ENCODE peak calls at places on chromosomes 3 and 15, in seven cellular contexts. Q, V, P, R, Y, B and D are unnamed samples.

GRCh38 chr3:39142067-39142466 is 11.3 kb downstream of the CSRNP1 start:
- DNase-seq in Q (no peak), V (no peak), P (no peak), R (no peak), Y (no peak), B (peak), D (no peak)

GRCh38 chr15:85527907-85528306 is 147.5 kb downstream of the AKAP13 start:
- DNase-seq in Q (peak), V (no peak), P (no peak), R (no peak), Y (no peak), B (no peak), D (peak)

GRCh38 chr3:107985496-107985895 is 105.3 kb downstream of the CD47 start:
- DNase-seq in Q (no peak), V (no peak), P (no peak), R (no peak), Y (no peak), B (no peak), D (no peak)

GRCh38 chr15:75349851-75350588 is 3.2 kb downstream of the NEIL1 start:
- DNase-seq in Q (no peak), V (no peak), P (no peak), R (no peak), Y (no peak), B (peak), D (no peak)

GRCh38 chr3:112508261-112508660 is 9.0 kb upstream of the BTLA start:
- DNase-seq in Q (no peak), V (no peak), P (no peak), R (no peak), Y (no peak), B (no peak), D (no peak)

GRCh38 chr3:45123841-45124269 is 22.3 kb downstream of the CDCP1 start:
- DNase-seq in Q (peak), V (peak), P (no peak), R (no peak), Y (peak), B (no peak), D (no peak)

GRCh38 chr15:89496155-89497098 is at the start of gene RHCG:
- DNase-seq in Q (peak), V (no peak), P (no peak), R (peak), Y (peak), B (peak), D (no peak)

GRCh38 chr3:79368403-79368802 is 399.4 kb downstream of the ROBO1 start:
- DNase-seq in Q (peak), V (no peak), P (no peak), R (peak), Y (no peak), B (no peak), D (no peak)

GRCh38 chr3:141644931-141645330 is 93.2 kb upstream of the RNF7 start:
- DNase-seq in Q (peak), V (peak), P (no peak), R (peak), Y (peak), B (peak), D (no peak)

GRCh38 chr3:195028877-195029606 is 241.9 kb downstream of the XXYLT1 start:
- DNase-seq in Q (peak), V (no peak), P (no peak), R (no peak), Y (no peak), B (no peak), D (no peak)

GRCh38 chr3:28077566-28077965 is 163.9 kb upstream of the CMC1 start:
- DNase-seq in Q (peak), V (no peak), P (no peak), R (peak), Y (peak), B (no peak), D (no peak)

GRCh38 chr3:131543714-131544113 is 40.9 kb upstream of the MRPL3 start:
- DNase-seq in Q (peak), V (peak), P (no peak), R (no peak), Y (no peak), B (peak), D (peak)

GRCh38 chr15:30922469-30923311 is 19.0 kb downstream of the FAN1 start:
- DNase-seq in Q (peak), V (no peak), P (no peak), R (peak), Y (peak), B (peak), D (no peak)

GRCh38 chr3:102205647-102206046 is 229.2 kb upstream of the ZPLD1 start:
- DNase-seq in Q (no peak), V (no peak), P (no peak), R (no peak), Y (no peak), B (no peak), D (no peak)

GRCh38 chr15:64856429-64857145 is 14.9 kb downstream of the PLEKHO2 start:
- DNase-seq in Q (peak), V (peak), P (no peak), R (no peak), Y (peak), B (peak), D (peak)

GRCh38 chr3:15443826-15444524 is 16.6 kb downstream of the EAF1 start:
- DNase-seq in Q (peak), V (no peak), P (no peak), R (no peak), Y (no peak), B (no peak), D (no peak)

GRCh38 chr3:109548192-109548938 is 211.0 kb upstream of the DPPA4 start:
- DNase-seq in Q (peak), V (no peak), P (no peak), R (no peak), Y (no peak), B (no peak), D (no peak)

GRCh38 chr3:143121240-143122088 is 1.9 kb downstream of the CHST2 start:
- DNase-seq in Q (peak), V (peak), P (peak), R (peak), Y (no peak), B (peak), D (no peak)

GRCh38 chr3:14803981-14804834 is 14.6 kb upstream of the FGD5 start:
- DNase-seq in Q (no peak), V (no peak), P (no peak), R (peak), Y (no peak), B (no peak), D (no peak)

GRCh38 chr15:45276851-45277250 is 24.8 kb downstream of the SLC28A2 start:
- DNase-seq in Q (peak), V (no peak), P (no peak), R (peak), Y (peak), B (no peak), D (peak)

GRCh38 chr3:177196473-177197040 is 725 bp downstream of the TBL1XR1 start:
- DNase-seq in Q (peak), V (peak), P (peak), R (peak), Y (peak), B (peak), D (no peak)

GRCh38 chr3:127717357-127718243 is 44.8 kb downstream of the ABTB1 start:
- DNase-seq in Q (no peak), V (no peak), P (no peak), R (no peak), Y (no peak), B (no peak), D (no peak)

GRCh38 chr15:73153447-73153846 is 101.2 kb downstream of the NEO1 start:
- DNase-seq in Q (no peak), V (no peak), P (no peak), R (no peak), Y (no peak), B (no peak), D (no peak)

GRCh38 chr15:73150831-73151230 is 98.6 kb downstream of the NEO1 start:
- DNase-seq in Q (no peak), V (no peak), P (no peak), R (no peak), Y (no peak), B (no peak), D (no peak)

GRCh38 chr15:73153024-73153423 is 100.8 kb downstream of the NEO1 start:
- DNase-seq in Q (no peak), V (no peak), P (no peak), R (no peak), Y (no peak), B (no peak), D (no peak)

DNA sequence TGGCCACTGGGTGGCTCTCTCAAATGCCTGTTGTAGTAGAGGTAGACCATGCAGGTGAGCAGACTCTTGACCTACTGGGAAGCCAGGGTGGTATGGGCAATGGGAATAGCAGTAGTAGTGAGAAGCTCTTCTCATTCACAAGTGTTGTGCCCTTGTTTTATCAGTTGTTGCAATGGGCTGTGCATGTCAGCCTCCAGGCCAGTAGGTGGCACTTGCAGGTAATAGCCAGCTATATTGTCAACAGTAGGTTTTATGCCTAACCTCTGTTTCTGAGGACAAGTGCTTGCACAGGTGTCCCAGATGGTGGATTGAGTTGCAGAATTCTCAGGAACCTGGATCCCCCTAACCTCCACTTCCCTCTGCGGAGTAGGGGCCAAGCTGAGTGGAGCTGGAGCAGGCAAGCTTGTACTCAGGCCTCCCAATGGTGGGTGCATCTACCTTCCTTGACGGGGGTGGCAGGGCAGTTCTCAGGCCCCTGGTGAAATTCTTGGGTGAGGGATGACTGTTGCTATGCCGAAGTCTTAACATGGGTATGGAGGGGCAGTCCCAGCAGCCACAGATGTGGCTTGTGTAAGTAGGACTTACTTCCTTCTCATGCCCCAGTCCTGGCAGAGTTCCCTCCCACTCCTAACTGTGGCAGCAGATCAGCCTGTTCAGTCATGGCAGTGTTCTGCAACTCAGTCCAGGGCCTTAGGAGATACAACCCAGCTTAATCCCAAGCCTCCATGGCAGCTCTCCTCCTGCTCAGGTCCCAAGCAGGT is 104.3 kb downstream of the NEO1 start:
- DNase-seq in Q (no peak), V (no peak), P (no peak), R (no peak), Y (no peak), B (no peak), D (no peak)
- TF ChIP-seq CTCF in Q (no peak), V (no peak), P (no peak), R (peak), Y (no peak), B (no peak), D (no peak)

DNA sequence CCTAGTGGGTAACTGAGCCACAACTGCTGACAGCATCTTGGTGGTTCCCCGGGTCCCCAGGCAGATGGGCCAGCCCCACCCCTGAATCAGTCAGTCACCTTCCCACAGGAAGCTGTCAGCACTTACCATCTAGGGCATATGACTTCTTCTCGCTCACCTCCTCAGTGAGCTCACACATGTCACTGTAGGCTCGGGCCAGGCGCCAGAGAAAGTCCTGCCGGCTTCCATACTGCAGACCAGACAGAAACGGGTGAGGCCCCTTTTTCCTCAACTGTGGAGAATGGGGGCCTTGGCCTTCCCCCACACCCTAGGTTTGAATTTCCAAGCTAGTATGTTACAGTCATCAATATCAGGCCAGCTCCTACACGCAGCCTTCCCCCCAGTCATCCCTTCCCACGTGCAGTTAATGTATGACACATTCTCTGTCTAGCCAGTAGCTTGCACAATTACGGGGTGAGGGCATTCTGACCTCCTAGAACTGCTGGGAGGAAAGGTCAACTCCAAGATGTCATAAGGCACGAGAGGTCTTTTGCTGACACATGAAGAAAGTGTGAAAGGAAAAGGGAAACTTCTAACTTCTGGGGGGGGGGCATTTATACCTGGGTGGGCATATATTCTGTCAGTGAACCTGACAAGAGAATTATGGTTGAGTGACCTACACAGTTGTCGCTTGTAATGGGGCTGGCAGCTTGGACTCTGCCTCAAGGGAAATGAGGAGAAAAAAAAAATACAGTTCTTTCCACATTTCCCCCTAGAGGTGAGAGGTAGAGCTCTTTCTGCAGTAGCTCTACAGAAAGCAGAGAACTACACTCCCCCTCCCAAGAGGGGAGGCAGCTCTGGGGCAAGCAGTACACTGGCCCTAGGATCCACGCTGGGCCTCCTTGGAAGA is 10.9 kb downstream of the RMDN3 start:
- DNase-seq in Q (peak), V (no peak), P (no peak), R (peak), Y (no peak), B (peak), D (no peak)
- TF ChIP-seq CTCF in Q (peak), V (no peak), P (peak), R (no peak), Y (peak), B (no peak), D (peak)

GRCh38 chr3:172685331-172686214 is 25.3 kb downstream of the NCEH1 start:
- DNase-seq in Q (peak), V (no peak), P (no peak), R (no peak), Y (no peak), B (no peak), D (no peak)
- TF ChIP-seq CTCF in Q (no peak), V (no peak), P (no peak), R (no peak), Y (no peak), B (no peak), D (no peak)

DNA sequence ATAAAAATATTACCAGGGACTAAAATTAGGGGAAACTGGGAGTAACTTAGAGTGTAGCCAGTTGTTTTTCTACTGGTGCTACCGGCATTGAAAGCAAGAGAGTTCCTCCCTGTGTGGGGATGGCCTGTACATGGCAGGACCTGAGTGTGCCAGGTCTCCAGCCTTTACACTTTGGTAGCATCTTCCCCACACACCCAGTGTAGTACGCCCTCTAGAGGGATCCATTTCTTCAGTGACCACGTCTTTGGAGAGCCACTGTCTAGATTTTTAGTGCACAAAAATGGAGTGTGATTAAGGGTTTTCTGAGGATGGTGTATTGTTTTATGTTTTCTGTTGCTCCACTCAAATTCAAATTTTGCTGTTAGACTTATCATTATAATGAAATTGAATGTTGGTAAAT is 507.0 kb upstream of the TPRG1 start:
- DNase-seq in Q (no peak), V (no peak), P (no peak), R (peak), Y (peak), B (no peak), D (no peak)
- TF ChIP-seq CTCF in Q (peak), V (no peak), P (peak), R (peak), Y (peak), B (no peak), D (no peak)

DNA sequence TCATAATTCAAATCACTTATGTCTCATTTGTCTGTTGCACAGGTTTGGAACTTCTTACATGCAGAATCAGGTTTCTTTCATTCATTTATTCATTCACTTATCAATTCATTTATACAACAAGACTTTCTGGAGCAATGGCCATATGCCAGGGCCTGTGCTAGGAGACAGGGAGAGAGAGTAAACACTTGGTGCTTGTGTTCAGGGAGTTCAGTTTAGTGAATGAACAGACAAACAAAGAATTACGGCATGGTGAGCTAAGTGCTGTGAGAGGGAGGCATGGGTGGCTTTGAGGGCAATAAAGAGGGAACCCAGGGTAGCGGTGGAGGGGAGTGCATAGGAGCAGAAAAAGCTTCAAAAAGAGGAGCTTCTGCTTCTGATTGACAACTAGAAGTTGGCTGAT is 8.5 kb upstream of the IREB2 start:
- DNase-seq in Q (no peak), V (no peak), P (no peak), R (no peak), Y (no peak), B (no peak), D (no peak)
- TF ChIP-seq CTCF in Q (no peak), V (no peak), P (no peak), R (no peak), Y (no peak), B (no peak), D (no peak)

DNA sequence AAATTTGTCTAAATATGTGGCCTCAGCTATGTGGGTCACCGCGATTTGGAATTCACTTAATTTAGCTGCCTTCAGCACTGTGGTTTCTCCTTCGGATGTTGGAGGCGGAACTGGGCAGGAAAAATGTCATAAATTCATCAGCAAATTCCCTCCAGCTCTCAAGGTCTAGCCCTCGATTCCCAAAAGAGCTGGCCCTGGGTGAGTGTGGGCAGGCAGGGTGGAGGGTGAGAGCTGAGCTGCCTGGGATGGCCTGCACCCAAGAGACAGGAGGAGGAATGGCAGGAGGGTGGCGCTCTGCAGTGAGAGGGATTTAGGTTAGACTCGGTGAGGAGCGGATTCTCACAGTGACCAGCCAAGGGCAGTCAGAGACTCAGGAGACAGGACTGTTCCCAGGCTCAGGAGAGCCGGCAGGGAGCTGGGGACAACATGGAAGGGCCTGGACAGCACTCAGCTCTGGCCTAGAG is 57.1 kb downstream of the FEM1B start:
- DNase-seq in Q (peak), V (no peak), P (no peak), R (no peak), Y (no peak), B (no peak), D (peak)
- TF ChIP-seq CTCF in Q (no peak), V (no peak), P (no peak), R (peak), Y (no peak), B (no peak), D (no peak)